ENCODE peak calls at places on chromosome 9, in four cellular contexts. R is AG04449, U is HFF-Myc, K is chondrocyte. Z is an unnamed sample.

GRCh38 chr9:27124151-27124550 is 15.1 kb downstream of the TEK start:
- DNase-seq in R (no peak), U (no peak), K (no peak), Z (no peak)

GRCh38 chr9:107422189-107422802 is 67.3 kb downstream of the KLF4 start:
- DNase-seq in R (no peak), U (peak), K (peak), Z (no peak)

GRCh38 chr9:72844440-72844768 is 108.4 kb downstream of the ALDH1A1 start:
- DNase-seq in R (no peak), U (no peak), K (no peak), Z (no peak)

GRCh38 chr9:134240371-134240770 is 76.0 kb upstream of the RNU6ATAC start:
- DNase-seq in R (no peak), U (no peak), K (no peak), Z (no peak)

GRCh38 chr9:17761984-17762676 is 183.3 kb downstream of the SH3GL2 start:
- DNase-seq in R (no peak), U (no peak), K (no peak), Z (no peak)

GRCh38 chr9:5013379-5013778 is 28.3 kb downstream of the JAK2 start:
- DNase-seq in R (no peak), U (no peak), K (no peak), Z (no peak)

GRCh38 chr9:125240649-125240999 is 519 bp downstream of the HSPA5 start:
- DNase-seq in R (no peak), U (no peak), K (no peak), Z (peak)

GRCh38 chr9:126032135-126032534 is 285.0 kb downstream of the PBX3 start:
- DNase-seq in R (no peak), U (no peak), K (no peak), Z (no peak)

GRCh38 chr9:14797442-14797841 is 74.9 kb upstream of the CER1 start:
- DNase-seq in R (peak), U (no peak), K (no peak), Z (no peak)

GRCh38 chr9:70046274-70047070 is 2.8 kb downstream of the MAMDC2 start:
- DNase-seq in R (no peak), U (no peak), K (no peak), Z (peak)

GRCh38 chr9:127521919-127522304 is 70.6 kb downstream of the LRSAM1 start:
- DNase-seq in R (no peak), U (no peak), K (no peak), Z (peak)

GRCh38 chr9:111994831-111995458 is 98.3 kb downstream of the UGCG start:
- DNase-seq in R (no peak), U (no peak), K (no peak), Z (no peak)

GRCh38 chr9:127004946-127005769 is 90.6 kb downstream of the RALGPS1 start:
- DNase-seq in R (no peak), U (no peak), K (no peak), Z (no peak)

GRCh38 chr9:15834541-15834940 is 281.7 kb downstream of the CCDC171 start:
- DNase-seq in R (no peak), U (peak), K (no peak), Z (no peak)

GRCh38 chr9:130707225-130707976 is 13.8 kb downstream of the EXOSC2 start:
- DNase-seq in R (no peak), U (no peak), K (no peak), Z (no peak)

GRCh38 chr9:101571114-101571513 is 23.7 kb downstream of the PPP3R2 start:
- DNase-seq in R (no peak), U (no peak), K (no peak), Z (no peak)

GRCh38 chr9:110303136-110303535 is 34.5 kb downstream of the TXNDC8 start:
- DNase-seq in R (peak), U (no peak), K (no peak), Z (no peak)

GRCh38 chr9:83154087-83154736 is 91.3 kb upstream of the RASEF start:
- DNase-seq in R (peak), U (no peak), K (no peak), Z (no peak)

GRCh38 chr9:137949260-137949659 is 71.7 kb downstream of the CACNA1B start:
- DNase-seq in R (no peak), U (no peak), K (no peak), Z (no peak)

GRCh38 chr9:126290871-126291270 is 35.8 kb upstream of the MVB12B start:
- DNase-seq in R (no peak), U (no peak), K (no peak), Z (no peak)

GRCh38 chr9:97802276-97802675 is 50.8 kb upstream of the FOXE1 start:
- DNase-seq in R (peak), U (no peak), K (no peak), Z (peak)

GRCh38 chr9:129385615-129385934 is 207.5 kb upstream of the IER5L start:
- DNase-seq in R (no peak), U (no peak), K (no peak), Z (no peak)

GRCh38 chr9:35976726-35977125 is 18.8 kb upstream of the OR2S2 start:
- DNase-seq in R (no peak), U (no peak), K (no peak), Z (no peak)

GRCh38 chr9:806285-807156 is 35.0 kb upstream of the DMRT1 start:
- DNase-seq in R (no peak), U (no peak), K (no peak), Z (no peak)

GRCh38 chr9:116549786-116550660 is 137.1 kb upstream of the TRIM32 start:
- DNase-seq in R (no peak), U (no peak), K (no peak), Z (no peak)

GRCh38 chr9:92384373-92384772 is 20.0 kb downstream of the OGN start:
- DNase-seq in R (no peak), U (no peak), K (no peak), Z (no peak)

GRCh38 chr9:136344544-136345280 is 17.4 kb downstream of the GPSM1 start:
- DNase-seq in R (no peak), U (no peak), K (no peak), Z (no peak)

GRCh38 chr9:136587145-136587943 is 41.5 kb upstream of the NOTCH1 start:
- DNase-seq in R (no peak), U (peak), K (no peak), Z (no peak)

GRCh38 chr9:69389437-69389995 is 64.5 kb downstream of the ENTREP1 start:
- DNase-seq in R (no peak), U (no peak), K (no peak), Z (no peak)

GRCh38 chr9:128683340-128684064 is 5.5 kb upstream of the SET start:
- DNase-seq in R (no peak), U (no peak), K (no peak), Z (peak)

GRCh38 chr9:101201626-101202025 is 173.1 kb downstream of the PLPPR1 start:
- DNase-seq in R (no peak), U (no peak), K (no peak), Z (no peak)

GRCh38 chr9:13281356-13282016 is 2.0 kb upstream of the MPDZ start:
- DNase-seq in R (no peak), U (no peak), K (no peak), Z (no peak)

GRCh38 chr9:13278368-13279246 is 885 bp downstream of the MPDZ start:
- DNase-seq in R (no peak), U (no peak), K (no peak), Z (peak)

GRCh38 chr9:13282998-13283397 is 3.5 kb upstream of the MPDZ start:
- DNase-seq in R (no peak), U (no peak), K (no peak), Z (no peak)

GRCh38 chr9:13278023-13278367 is 1.5 kb downstream of the MPDZ start:
- DNase-seq in R (no peak), U (no peak), K (no peak), Z (no peak)

DNA sequence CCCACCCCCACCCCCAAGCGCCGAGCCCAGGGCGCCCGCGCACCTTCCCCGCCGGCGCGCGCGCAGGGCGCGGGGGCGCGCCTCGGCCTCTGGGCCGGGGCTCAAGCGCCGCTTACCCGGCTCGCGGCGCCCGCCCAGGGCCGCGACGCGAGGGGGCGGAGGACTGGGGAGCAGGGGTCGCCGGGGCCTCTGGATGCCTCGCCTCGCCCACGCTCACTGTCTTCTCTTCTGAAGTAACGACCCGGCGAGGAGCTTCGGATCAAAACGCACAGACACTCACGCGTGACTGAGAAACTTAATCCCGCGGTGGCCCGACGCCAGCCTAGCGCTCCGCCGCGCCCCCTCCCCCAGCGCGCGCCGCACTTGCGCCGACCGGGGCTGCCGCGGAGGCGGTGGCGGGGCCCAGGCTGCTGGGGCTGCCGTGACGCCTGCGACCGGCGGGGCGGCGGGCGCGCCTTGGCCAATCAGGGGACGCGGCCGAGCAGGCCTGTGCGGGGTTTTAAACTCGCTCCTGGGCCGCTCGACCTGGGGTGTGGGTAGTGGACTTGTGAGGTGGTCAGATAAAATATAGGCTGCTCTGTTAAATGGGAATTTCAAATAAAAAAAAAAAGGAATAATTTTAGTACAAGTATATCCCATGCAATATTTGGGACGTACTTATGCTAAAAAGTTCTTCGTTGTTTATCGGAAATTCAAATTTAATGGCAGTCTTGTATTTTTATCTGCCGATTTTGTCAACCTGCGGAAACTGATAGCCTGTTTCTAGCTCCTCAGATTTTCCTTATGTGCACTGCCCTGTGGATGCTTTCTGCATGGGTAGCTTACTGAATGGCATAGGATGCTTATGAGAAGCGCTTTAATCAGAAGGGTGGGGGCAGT is at the start of gene MPDZ:
- DNase-seq in R (no peak), U (no peak), K (no peak), Z (no peak)
- TF ChIP-seq CTCF in R (no peak), U (no peak), K (no peak), Z (no peak)

GRCh38 chr9:131862261-131862660 is 122.4 kb upstream of the RAPGEF1 start:
- DNase-seq in R (no peak), U (no peak), K (no peak), Z (no peak)
- TF ChIP-seq CTCF in R (no peak), U (no peak), K (no peak), Z (no peak)

DNA sequence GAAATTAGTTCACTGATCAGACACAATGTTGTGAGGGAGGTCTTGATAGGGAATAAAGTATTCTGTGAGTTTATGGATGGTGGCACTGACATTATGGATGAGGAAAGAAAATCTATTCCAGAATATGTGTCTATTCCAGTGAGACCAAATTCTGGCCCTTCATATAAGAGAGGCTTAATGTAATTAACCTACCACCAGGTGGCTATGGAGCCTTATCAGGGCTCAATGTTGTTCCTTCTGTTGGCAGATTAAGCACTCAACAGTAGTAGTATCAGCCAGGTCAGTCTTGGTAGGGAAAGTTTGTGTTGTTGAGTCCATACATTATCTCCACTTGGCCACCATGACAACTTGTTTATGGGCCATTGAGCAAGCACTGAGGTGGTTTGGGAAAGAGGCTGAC is 41.7 kb upstream of the BARX1 start:
- DNase-seq in R (no peak), U (no peak), K (no peak), Z (no peak)
- TF ChIP-seq CTCF in R (no peak), U (no peak), K (peak), Z (peak)

DNA sequence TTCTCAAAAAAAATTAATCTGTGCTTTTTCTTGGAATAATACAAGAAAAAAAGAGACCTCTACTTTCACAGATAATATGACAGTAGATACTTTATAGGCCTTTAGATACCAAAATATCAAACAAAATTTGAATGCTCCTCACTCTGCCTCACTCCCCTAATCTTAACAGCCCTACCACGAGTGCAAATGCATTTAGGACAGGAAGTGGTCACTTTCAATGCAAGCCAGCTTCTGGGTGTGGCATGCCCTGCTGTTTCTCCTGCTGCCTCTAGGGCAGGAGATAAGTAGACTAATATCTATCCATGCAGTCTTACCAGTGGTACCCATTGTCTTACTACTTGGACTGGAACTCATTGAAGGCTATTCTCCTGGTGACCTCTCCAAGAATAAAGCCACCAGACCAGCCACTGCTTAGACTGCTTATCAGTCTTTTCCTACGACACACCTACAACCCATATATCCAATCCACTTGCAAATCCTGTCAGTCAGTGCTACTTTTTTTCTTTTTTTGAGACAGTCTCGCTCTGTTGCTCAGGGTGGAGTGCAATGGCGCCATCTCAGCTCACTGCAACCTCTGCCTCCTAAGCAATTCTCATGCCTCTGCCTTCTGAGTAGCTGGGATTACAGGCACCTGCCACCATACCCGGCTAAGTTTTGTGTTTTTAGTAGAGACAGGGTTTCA is 23.0 kb downstream of the FRRS1L start:
- DNase-seq in R (no peak), U (peak), K (no peak), Z (no peak)
- TF ChIP-seq CTCF in R (peak), U (peak), K (peak), Z (peak)

GRCh38 chr9:6827370-6827949 is 69.7 kb downstream of the KDM4C start:
- DNase-seq in R (no peak), U (no peak), K (no peak), Z (no peak)
- TF ChIP-seq CTCF in R (peak), U (peak), K (peak), Z (peak)

GRCh38 chr9:77752566-77752965 is 104.4 kb upstream of the GNA14 start:
- DNase-seq in R (peak), U (no peak), K (no peak), Z (no peak)
- TF ChIP-seq CTCF in R (no peak), U (no peak), K (no peak), Z (no peak)

DNA sequence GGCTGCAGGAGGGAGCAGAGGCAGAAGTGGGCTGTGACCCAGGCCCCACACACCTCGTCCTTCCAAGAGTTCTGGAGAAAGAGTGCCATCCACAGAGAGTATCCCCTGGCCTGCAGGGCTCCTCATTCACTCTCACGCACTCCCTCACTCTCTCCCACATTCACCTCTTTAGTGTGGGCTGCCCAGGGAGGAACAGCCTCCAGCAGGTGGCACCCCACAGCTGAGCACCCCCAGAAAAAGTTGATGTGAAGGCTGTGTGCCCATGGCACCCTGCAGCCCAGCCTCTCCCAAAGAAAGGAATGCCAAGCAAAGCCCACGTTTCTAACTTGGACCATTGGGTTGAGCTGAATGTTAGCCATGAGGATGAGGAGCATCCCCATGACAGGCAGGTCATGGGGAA is 4.5 kb upstream of the SHC3 start:
- DNase-seq in R (no peak), U (no peak), K (no peak), Z (no peak)
- TF ChIP-seq CTCF in R (no peak), U (no peak), K (no peak), Z (no peak)

GRCh38 chr9:38334234-38334633 is 58.3 kb upstream of the ALDH1B1 start:
- DNase-seq in R (no peak), U (no peak), K (no peak), Z (no peak)
- TF ChIP-seq CTCF in R (peak), U (peak), K (peak), Z (peak)

Z was measured in RWPE2.